ENCODE peak calls at places on chromosome 10, in seven cellular contexts. L is GM23338, G is SK-N-SH, A is upper lobe of left lung, X is ovary, T is endodermal cell, N is H1. U is an unnamed sample. For H3K4me1, the result is how much of the 10 kb centered on the place peaks cover.

GRCh38 chr10:77970869-77971803 is 44.6 kb upstream of the DLG5 start:
- DNase-seq in G (peak), X (peak), N (no peak), T (no peak), L (peak), A (peak), U (no peak)

GRCh38 chr10:36621346-36621745 is 504.1 kb upstream of the ANKRD30A start:
- DNase-seq in L (no peak), X (no peak), G (no peak), T (no peak), N (no peak), A (no peak), U (no peak)

GRCh38 chr10:10830316-10831061 is 187.2 kb upstream of the CELF2 start:
- DNase-seq in A (no peak), T (no peak), L (no peak), N (no peak), X (no peak), G (no peak), U (peak)

GRCh38 chr10:118698421-118698820 is 56.3 kb downstream of the CACUL1 start:
- DNase-seq in L (no peak), G (peak), A (no peak), T (peak), X (no peak), N (no peak), U (peak)

GRCh38 chr10:124425227-124425962 is 6.7 kb upstream of the OAT start:
- DNase-seq in X (no peak), G (no peak), L (no peak), N (no peak), T (no peak), A (no peak), U (no peak)

GRCh38 chr10:5442056-5442989 is 30.0 kb downstream of the NET1 start:
- DNase-seq in A (no peak), X (no peak), T (no peak), N (no peak), L (peak), G (peak), U (peak)

GRCh38 chr10:110011679-110012078 is 3.9 kb downstream of the ADD3 start:
- DNase-seq in A (no peak), G (no peak), N (no peak), T (no peak), X (no peak), L (no peak), U (no peak)

GRCh38 chr10:128173383-128173782 is 47.2 kb upstream of the MKI67 start:
- DNase-seq in N (no peak), G (no peak), A (no peak), X (no peak), L (no peak), T (no peak), U (no peak)

GRCh38 chr10:101631821-101632475 is 43.8 kb downstream of the DPCD start:
- DNase-seq in X (peak), A (no peak), G (no peak), T (peak), L (no peak), N (no peak), U (no peak)

GRCh38 chr10:11164806-11165590 is 147.3 kb downstream of the CELF2 start:
- DNase-seq in N (peak), T (peak), X (peak), L (peak), G (peak), A (peak), U (no peak)

GRCh38 chr10:120578123-120578522 is 121.1 kb downstream of the PLPP4 start:
- DNase-seq in T (no peak), L (no peak), G (no peak), N (no peak), X (no peak), A (no peak), U (no peak)

GRCh38 chr10:44966129-44966815 is 6.7 kb downstream of the RASSF4 start:
- DNase-seq in A (peak), T (no peak), X (no peak), N (peak), L (no peak), G (no peak), U (no peak)
- H3K4me1 ChIP-seq in A (half or more), T (under half), X (under half), N (under half), L (under half), G (under half), U (under half)

GRCh38 chr10:56349611-56350010 is 11.4 kb downstream of the ZWINT start:
- DNase-seq in T (no peak), G (no peak), X (no peak), N (no peak), L (no peak), A (no peak), U (no peak)
- TF ChIP-seq CTCF in T (peak), G (peak), X (no peak), N (no peak), L (peak), A (no peak), U (peak)

GRCh38 chr10:81251457-81252115 is 623.4 kb upstream of the NRG3 start:
- DNase-seq in A (no peak), G (no peak), L (peak), N (no peak), X (no peak), T (peak), U (no peak)
- H3K4me3 ChIP-seq in A (no peak), G (no peak), L (peak), N (no peak), X (no peak), T (no peak), U (no peak)

DNA sequence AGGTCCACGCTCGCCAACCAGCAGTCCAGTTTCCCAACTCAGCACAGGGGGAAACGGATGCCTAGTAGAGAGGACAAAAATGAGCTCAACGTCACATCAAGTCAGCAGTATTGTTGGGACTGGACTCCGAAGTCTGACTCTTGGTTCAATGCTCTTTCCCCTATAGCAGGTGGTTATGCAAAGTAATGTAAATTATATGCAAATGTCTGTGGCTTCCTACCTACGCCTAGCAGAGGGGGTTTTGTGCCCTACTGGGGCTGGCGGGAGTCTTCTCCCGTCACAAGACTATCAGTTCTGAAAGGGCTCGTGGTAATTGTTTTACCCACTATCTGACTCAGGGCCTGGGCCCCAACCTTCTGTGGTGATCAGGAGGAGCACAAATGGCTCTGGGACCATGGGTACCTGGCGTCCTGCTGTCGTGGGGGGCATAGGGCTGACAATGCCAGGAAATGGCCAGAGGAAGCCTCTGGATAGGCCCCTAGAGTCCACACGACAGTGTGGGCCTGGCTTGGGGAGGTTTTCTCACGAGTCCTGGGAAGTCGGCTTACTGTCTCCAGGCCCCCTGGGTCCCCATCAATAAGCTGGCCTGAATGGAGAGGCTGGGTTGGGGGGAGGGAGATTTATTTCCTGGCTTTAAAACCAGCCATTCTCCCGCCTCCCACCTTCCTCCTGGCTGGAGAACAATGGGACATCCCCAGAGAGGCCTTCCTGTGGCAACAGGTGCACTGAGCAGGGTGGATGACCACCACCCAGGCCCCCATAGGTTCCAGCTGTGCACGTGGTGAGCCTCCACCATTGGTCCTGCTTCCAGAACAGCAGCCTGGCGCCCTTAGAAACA is 41.8 kb downstream of the UNC5B start:
- DNase-seq in X (no peak), A (no peak), L (no peak), G (no peak), T (no peak), N (no peak), U (no peak)
- H3K4me1 ChIP-seq in X (under half), A (under half), L (under half), G (half or more), T (under half), N (under half), U (half or more)

DNA sequence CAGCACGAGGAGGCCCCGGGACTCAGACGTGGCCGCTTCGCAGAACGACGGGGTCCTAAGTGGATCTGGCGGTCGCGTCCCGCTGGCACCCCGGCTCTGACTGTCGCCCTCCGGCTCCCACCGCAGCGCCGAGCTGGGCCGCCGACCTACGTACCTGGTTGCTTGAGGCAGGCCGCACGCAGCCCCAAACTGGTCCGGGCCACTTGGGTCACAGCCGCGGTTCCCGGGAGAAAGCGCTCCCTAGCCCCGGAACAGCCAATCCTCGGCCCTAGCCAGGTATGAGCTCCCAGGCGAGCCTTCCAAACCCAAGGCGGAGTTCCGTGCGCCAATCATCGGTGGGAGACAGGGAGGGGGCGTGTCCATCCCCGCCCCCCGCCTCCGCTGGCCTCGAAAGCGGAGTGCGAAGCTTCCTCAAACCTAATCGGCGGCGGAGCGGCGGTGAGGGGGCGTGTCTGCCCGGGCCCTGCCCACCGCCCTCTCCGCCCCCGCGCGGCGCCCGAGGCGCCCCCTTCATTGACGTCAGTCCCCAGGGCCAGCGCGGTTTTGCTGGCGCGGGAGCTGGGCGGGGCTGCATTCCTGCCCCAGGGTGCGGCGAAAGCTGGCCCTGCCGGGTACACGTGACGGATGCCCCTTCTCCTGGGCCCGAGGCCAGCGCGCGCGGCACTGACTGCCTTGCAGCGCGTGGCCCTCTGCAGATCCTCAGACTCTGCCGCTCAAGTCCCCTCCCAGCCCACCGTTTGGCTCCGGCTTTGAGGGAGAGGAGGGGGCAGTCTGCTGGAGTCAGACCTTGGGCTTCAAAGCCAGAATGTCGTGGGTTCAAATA is at the start of gene AVPI1:
- DNase-seq in X (peak), A (peak), T (peak), N (peak), G (peak), L (peak), U (peak)
- TF ChIP-seq CTCF in X (no peak), A (no peak), T (no peak), N (no peak), G (no peak), L (no peak), U (no peak)

GRCh38 chr10:92876509-92877036 is 28.3 kb downstream of the EXOC6 start:
- DNase-seq in N (no peak), A (no peak), T (no peak), L (no peak), G (no peak), X (no peak), U (no peak)
- H3K4me3 ChIP-seq in N (no peak), A (no peak), T (no peak), L (no peak), G (no peak), X (no peak), U (no peak)